ENCODE peak calls at places on chromosomes 7 and 10, in nine cellular contexts. Z is WTC11, W is hepatocyte, J is hepatic stellate cell, R is MCF 10A, G is OCI-LY7, I is Daoy, E is NCI-H1436, L is astrocyte of the cerebellum. K is an unnamed sample.

GRCh38 chr10:107409517-107409916 is 245.0 kb upstream of the SORCS1 start:
- DNase-seq in E (no peak), G (peak), Z (peak), L (peak), W (peak), J (no peak), R (peak), I (no peak), K (peak)

GRCh38 chr7:28178537-28178936 is 2.1 kb downstream of the JAZF1 start:
- DNase-seq in I (no peak), Z (no peak), E (no peak), W (no peak), R (peak), L (no peak), J (no peak), G (no peak), K (no peak)

GRCh38 chr10:113479346-113480080 is 73.3 kb upstream of the HABP2 start:
- DNase-seq in J (no peak), W (no peak), E (no peak), Z (no peak), R (no peak), I (no peak), L (no peak), G (no peak), K (no peak)

GRCh38 chr7:14013880-14014279 is 24.4 kb upstream of the ETV1 start:
- DNase-seq in E (no peak), G (no peak), I (no peak), R (no peak), J (no peak), L (no peak), Z (no peak), W (no peak), K (peak)

GRCh38 chr10:117271427-117271826 is 30.5 kb downstream of the SLC18A2 start:
- DNase-seq in R (peak), G (no peak), L (peak), I (peak), E (no peak), Z (no peak), W (no peak), J (no peak), K (peak)

GRCh38 chr7:115851291-115851690 is 179.3 kb downstream of the TFEC start:
- DNase-seq in G (peak), J (no peak), L (peak), I (peak), W (peak), R (peak), Z (no peak), E (peak), K (peak)

GRCh38 chr7:111029574-111030357 is 61.2 kb upstream of the LRRN3 start:
- DNase-seq in W (peak), L (no peak), J (no peak), I (peak), Z (no peak), G (no peak), E (peak), R (peak), K (peak)

GRCh38 chr10:102347236-102347828 is 48.2 kb upstream of the NFKB2 start:
- DNase-seq in L (no peak), W (peak), G (peak), R (peak), I (peak), Z (peak), J (peak), E (no peak), K (peak)

GRCh38 chr10:109588259-109588658 is 335.1 kb downstream of the XPNPEP1 start:
- DNase-seq in R (no peak), G (no peak), L (no peak), I (no peak), Z (no peak), E (no peak), J (no peak), W (no peak), K (no peak)

GRCh38 chr7:29274156-29275017 is 79.8 kb downstream of the CHN2 start:
- DNase-seq in L (peak), W (no peak), I (no peak), R (no peak), J (no peak), Z (no peak), E (no peak), G (no peak), K (peak)

GRCh38 chr10:112227331-112227961 is 43.9 kb upstream of the GPAM start:
- DNase-seq in W (peak), L (peak), Z (no peak), I (peak), R (peak), G (no peak), E (no peak), J (no peak), K (peak)

GRCh38 chr10:94677691-94678090 is 5.8 kb upstream of the CYP2C18 start:
- DNase-seq in J (no peak), W (peak), I (no peak), E (no peak), R (peak), L (no peak), G (peak), Z (no peak), K (no peak)

GRCh38 chr10:33103980-33104379 is 145.9 kb upstream of the ITGB1 start:
- DNase-seq in I (no peak), Z (no peak), J (no peak), E (no peak), L (no peak), G (no peak), W (no peak), R (peak), K (no peak)

GRCh38 chr10:71433983-71434744 is 37.4 kb downstream of the CDH23 start:
- DNase-seq in W (no peak), I (peak), G (no peak), L (no peak), R (peak), Z (no peak), J (peak), E (no peak), K (no peak)

GRCh38 chr10:47449979-47450378 is 33.9 kb downstream of the ANXA8 start:
- DNase-seq in I (no peak), E (no peak), L (no peak), W (no peak), J (no peak), G (no peak), Z (no peak), R (no peak), K (no peak)

GRCh38 chr7:129750091-129750870 is 138.8 kb downstream of the NRF1 start:
- DNase-seq in J (no peak), R (no peak), G (no peak), E (no peak), W (no peak), L (no peak), Z (no peak), I (no peak), K (no peak)

GRCh38 chr7:99975782-99976521 is at the start of gene AZGP1:
- DNase-seq in E (no peak), L (no peak), I (peak), Z (no peak), W (peak), R (peak), J (no peak), G (peak), K (no peak)

GRCh38 chr7:134941185-134941900 is 45.0 kb upstream of the AGBL3 start:
- DNase-seq in W (peak), J (peak), I (peak), L (peak), E (no peak), G (no peak), Z (no peak), R (peak), K (peak)

GRCh38 chr10:58782876-58783859 is 270.5 kb downstream of the BICC1 start:
- DNase-seq in Z (no peak), R (peak), E (no peak), J (no peak), I (no peak), G (no peak), L (peak), W (peak), K (peak)

GRCh38 chr10:7515549-7515948 is 104.7 kb upstream of the SFMBT2 start:
- DNase-seq in R (no peak), W (no peak), J (no peak), I (no peak), L (no peak), G (no peak), E (no peak), Z (no peak), K (no peak)

GRCh38 chr7:16916111-16916639 is 34.4 kb upstream of the AGR3 start:
- DNase-seq in W (peak), J (no peak), I (peak), G (no peak), L (peak), Z (no peak), E (no peak), R (peak), K (peak)

GRCh38 chr7:22680482-22680901 is 46.5 kb upstream of the IL6 start:
- DNase-seq in J (no peak), I (no peak), G (no peak), Z (no peak), L (no peak), R (no peak), E (no peak), W (no peak), K (no peak)

GRCh38 chr7:5396542-5396941 is 27.1 kb downstream of the TNRC18 start:
- DNase-seq in W (no peak), Z (no peak), G (peak), L (no peak), R (peak), I (peak), E (peak), J (no peak), K (no peak)

GRCh38 chr10:29535012-29535777 is 99.6 kb downstream of the SVIL start:
- DNase-seq in J (peak), I (peak), L (peak), Z (peak), W (peak), E (no peak), R (no peak), G (no peak), K (peak)

GRCh38 chr10:77207182-77208165 is 430.1 kb downstream of the KCNMA1 start:
- DNase-seq in L (no peak), G (no peak), W (no peak), E (no peak), J (no peak), I (no peak), R (no peak), Z (no peak), K (peak)

GRCh38 chr7:92595281-92595680 is 5.1 kb upstream of the FAM133B start:
- DNase-seq in Z (no peak), E (no peak), R (peak), I (peak), W (no peak), J (no peak), L (no peak), G (no peak), K (no peak)

GRCh38 chr7:100556541-100556940 is 17.2 kb downstream of the SAP25 start:
- DNase-seq in L (no peak), W (no peak), E (no peak), G (no peak), Z (no peak), R (peak), I (no peak), J (no peak), K (peak)

GRCh38 chr10:132390455-132391371 is 6.3 kb upstream of the PWWP2B start:
- DNase-seq in I (no peak), Z (no peak), E (no peak), W (no peak), G (no peak), R (no peak), J (no peak), L (no peak), K (no peak)